ENCODE peak calls at places on chromosomes 2 and 18, in eight cellular contexts. L is T follicular helper cell; Z is Calu3; X is activated CD4-positive, alpha-beta T cell treated with anti-CD3 and anti-CD28 coated beads, Interleukin-2, amount 50 U/mL, for 24 hours; W is retinal pigment epithelial cell; F is NCI-H1694 treated with DMSO at 0.1 percent for 48 hours; T is lung microvascular endothelial cell; K is psoas muscle. A is an unnamed sample.

GRCh38 chr18:57771183-57771582 is 31.9 kb downstream of the ATP8B1 start:
- DNase-seq in Z (peak), T (no peak), W (no peak), X (no peak), K (no peak), F (no peak), L (no peak), A (no peak)

GRCh38 chr2:134780977-134781376 is 57.4 kb upstream of the ACMSD start:
- DNase-seq in K (no peak), L (no peak), T (no peak), Z (no peak), W (no peak), F (no peak), X (no peak), A (no peak)

GRCh38 chr2:60216452-60216995 is 336.9 kb downstream of the BCL11A start:
- DNase-seq in K (no peak), T (no peak), X (no peak), L (no peak), F (no peak), Z (no peak), W (no peak), A (no peak)

GRCh38 chr18:63480892-63481291 is 4.1 kb downstream of the SERPINB5 start:
- DNase-seq in F (no peak), X (no peak), Z (no peak), L (no peak), T (no peak), K (no peak), W (no peak), A (no peak)

GRCh38 chr2:5729426-5729825 is 37.2 kb downstream of the SOX11 start:
- DNase-seq in W (no peak), T (no peak), X (no peak), L (no peak), K (no peak), Z (no peak), F (no peak), A (no peak)

GRCh38 chr2:215680605-215681598 is 245.0 kb upstream of the FN1 start:
- DNase-seq in F (no peak), L (no peak), X (no peak), K (no peak), Z (peak), W (peak), T (no peak), A (no peak)

GRCh38 chr2:45607701-45608100 is 3.4 kb downstream of the SRBD1 start:
- DNase-seq in L (no peak), W (no peak), K (no peak), F (peak), T (peak), Z (peak), X (no peak), A (no peak)

GRCh38 chr2:171160630-171161424 is at the start of gene TLK1:
- DNase-seq in T (peak), L (peak), Z (peak), K (peak), X (peak), W (peak), F (peak), A (no peak)

GRCh38 chr18:59208602-59209001 is 11.4 kb upstream of the GRP start:
- DNase-seq in Z (no peak), W (no peak), F (no peak), X (no peak), T (no peak), L (no peak), K (no peak), A (no peak)

GRCh38 chr2:113240915-113241911 is 37.5 kb downstream of the PAX8 start:
- DNase-seq in K (peak), W (peak), X (no peak), Z (peak), T (peak), L (no peak), F (no peak), A (peak)

GRCh38 chr2:54483426-54483825 is 27.3 kb downstream of the SPTBN1 start:
- DNase-seq in Z (no peak), K (no peak), W (no peak), F (no peak), L (no peak), T (no peak), X (no peak), A (no peak)

GRCh38 chr2:75790121-75790520 is 79.4 kb upstream of the GCFC2 start:
- DNase-seq in K (no peak), L (no peak), F (no peak), T (peak), Z (no peak), W (no peak), X (no peak), A (no peak)

A was measured in glomerular endothelial cell.